ENCODE peak calls at places on chromosome 18, in four cellular contexts. F, L, X and I are unnamed samples.

GRCh38 chr18:43805646-43806194 is 528.4 kb upstream of the SYT4 start:
- DNase-seq in F (no peak), L (no peak), X (no peak), I (no peak)

GRCh38 chr18:69397096-69397495 is 3.6 kb upstream of the DOK6 start:
- DNase-seq in F (no peak), L (no peak), X (no peak), I (no peak)

GRCh38 chr18:36155960-36156757 is 26.5 kb downstream of the ELP2 start:
- DNase-seq in F (no peak), L (no peak), X (no peak), I (no peak)

GRCh38 chr18:67854340-67854739 is 337.8 kb upstream of the DSEL start:
- DNase-seq in F (no peak), L (no peak), X (no peak), I (no peak)

GRCh38 chr18:79452190-79452990 is 56.7 kb downstream of the NFATC1 start:
- DNase-seq in F (no peak), L (no peak), X (no peak), I (no peak)

GRCh38 chr18:78506031-78506461 is 473.6 kb upstream of the SALL3 start:
- DNase-seq in F (no peak), L (no peak), X (peak; percentile 12), I (no peak)

GRCh38 chr18:56709463-56709862 is 58.3 kb downstream of the WDR7 start:
- DNase-seq in F (peak; percentile 20), L (peak; percentile 46), X (peak; percentile 54), I (peak; percentile 22)

GRCh38 chr18:59493019-59493418 is 134.0 kb upstream of the LMAN1 start:
- DNase-seq in F (no peak), L (no peak), X (no peak), I (no peak)

GRCh38 chr18:79982736-79983135 is 5.6 kb downstream of the TXNL4A start:
- DNase-seq in F (no peak), L (no peak), X (no peak), I (peak; percentile 10)

DNA sequence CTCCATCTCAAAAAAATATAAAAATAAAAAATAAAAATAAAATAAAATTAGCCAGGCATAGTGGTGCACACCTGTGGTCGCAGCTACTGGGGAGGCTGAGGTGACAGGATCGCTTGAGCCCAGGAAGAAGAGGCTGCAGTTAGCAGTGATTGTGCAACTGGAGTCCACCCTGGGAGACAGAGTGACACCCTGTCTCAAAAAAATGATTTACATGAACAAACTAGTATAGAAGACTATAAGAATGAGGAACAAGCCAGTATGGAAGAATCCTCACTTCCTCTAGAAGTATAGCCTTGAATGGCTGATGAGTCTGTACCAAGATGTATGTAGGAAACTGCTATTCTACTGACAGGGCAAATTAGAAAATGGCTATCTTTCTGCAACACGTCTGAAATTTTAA is 10.9 kb downstream of the YES1 start:
- DNase-seq in F (no peak), L (no peak), X (no peak), I (no peak)
- TF ChIP-seq CEBPB in F (peak; percentile 90), L (no peak), X (peak; percentile 65), I (no peak)

GRCh38 chr18:26477828-26478466 is 70.4 kb downstream of the KCTD1 start:
- DNase-seq in F (no peak), L (no peak), X (no peak), I (peak; percentile 80)

GRCh38 chr18:26476697-26477096 is 71.7 kb downstream of the KCTD1 start:
- DNase-seq in F (no peak), L (no peak), X (no peak), I (no peak)

GRCh38 chr18:26480897-26481795 is 67.2 kb downstream of the KCTD1 start:
- DNase-seq in F (no peak), L (no peak), X (peak; percentile 5), I (peak; percentile 68)

GRCh38 chr18:26479686-26480079 is 68.7 kb downstream of the KCTD1 start:
- DNase-seq in F (no peak), L (no peak), X (no peak), I (no peak)

DNA sequence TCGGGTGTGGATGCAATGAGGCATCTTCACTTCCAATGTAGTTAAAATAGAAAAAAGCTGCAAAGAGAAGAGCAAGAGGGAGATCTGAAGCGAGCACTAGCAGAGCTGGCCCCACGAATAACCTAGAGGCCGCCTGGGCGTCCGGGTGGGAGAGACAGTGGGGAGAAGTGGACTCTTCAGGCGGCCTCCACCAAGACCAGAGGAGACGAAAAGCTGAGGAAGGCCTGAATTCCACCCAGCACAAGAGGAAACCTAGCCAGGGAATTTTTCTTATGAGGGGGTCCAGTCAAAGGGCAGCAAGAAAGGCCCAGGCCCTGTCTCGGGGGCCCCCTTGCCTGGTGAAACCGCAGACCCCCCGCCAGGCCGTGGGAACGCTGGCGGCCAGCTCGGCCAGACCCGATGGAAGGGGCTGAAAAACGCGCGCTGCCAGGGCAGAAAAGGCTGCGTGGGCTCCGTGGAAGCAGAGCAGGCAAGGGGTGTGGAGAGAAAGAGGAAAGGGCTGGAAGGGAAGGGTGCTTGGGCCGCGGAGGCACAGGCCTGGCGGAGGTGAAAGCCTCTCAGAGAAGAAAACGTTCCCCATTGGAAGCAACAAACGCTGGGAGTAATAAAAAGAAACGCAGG is 69.2 kb downstream of the KCTD1 start:
- DNase-seq in F (no peak), L (no peak), X (no peak), I (no peak)
- H3K27ac ChIP-seq in F (no peak overlapping the region), L (no peak overlapping the region), X (no peak overlapping the region), I (peak overlapping the region; percentile 98)

DNA sequence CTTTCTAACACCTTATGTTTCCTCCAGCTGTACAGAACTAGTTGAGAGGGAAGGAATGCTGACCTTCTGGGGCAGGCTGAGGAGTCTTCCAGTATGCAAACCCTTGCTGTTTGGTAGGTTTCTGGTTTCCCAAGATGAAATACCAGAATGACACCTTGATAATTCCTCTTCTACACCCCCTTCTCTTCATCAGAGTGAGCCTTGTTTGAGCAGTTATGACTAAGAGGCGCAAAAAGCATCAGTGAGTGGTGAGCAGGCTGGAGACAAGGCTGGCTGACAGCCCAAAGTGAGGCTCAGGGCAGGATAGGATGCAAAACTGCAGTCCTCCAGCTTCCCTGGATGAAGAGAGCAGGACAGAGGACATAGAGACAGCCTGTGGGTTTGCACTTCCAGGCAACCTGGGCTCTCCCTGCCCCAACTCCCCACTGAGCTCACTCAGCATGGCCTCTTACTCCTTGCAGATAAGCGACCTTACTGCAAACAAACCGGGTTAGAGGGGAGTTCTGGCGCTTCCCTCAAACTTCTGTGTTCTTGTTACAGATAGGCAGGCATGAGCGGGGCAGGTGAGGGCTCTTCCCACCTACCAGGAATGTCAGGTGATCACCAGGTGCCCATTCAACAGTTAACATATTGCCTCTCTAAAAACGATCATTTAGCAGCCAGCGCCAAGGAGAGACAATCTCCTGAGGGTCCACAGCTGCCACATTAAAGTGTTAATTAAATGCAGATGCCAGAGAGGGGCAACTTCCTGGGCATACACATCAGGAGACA is 5.4 kb downstream of the MPPE1 start:
- DNase-seq in F (no peak), L (no peak), X (no peak), I (no peak)
- TF ChIP-seq ESRRA in F (no peak), L (no peak), X (no peak), I (no peak)

GRCh38 chr18:24103622-24104021 is 35.2 kb upstream of the CABYR start:
- DNase-seq in F (no peak), L (no peak), X (no peak), I (no peak)
- TF ChIP-seq CEBPB in F (no peak), L (no peak), X (no peak), I (no peak)

GRCh38 chr18:9915291-9916066 is 1.7 kb downstream of the VAPA start:
- DNase-seq in F (no peak), L (no peak), X (no peak), I (no peak)

GRCh38 chr18:9916067-9916684 is 2.4 kb downstream of the VAPA start:
- DNase-seq in F (no peak), L (no peak), X (no peak), I (no peak)

GRCh38 chr18:9914584-9915290 is 921 bp downstream of the VAPA start:
- DNase-seq in F (no peak), L (no peak), X (peak; percentile 51), I (peak; percentile 76)

GRCh38 chr18:9918016-9918680 is 4.3 kb downstream of the VAPA start:
- DNase-seq in F (no peak), L (no peak), X (peak; percentile 56), I (peak; percentile 13)

GRCh38 chr18:9916814-9917213 is 3.0 kb downstream of the VAPA start:
- DNase-seq in F (no peak), L (no peak), X (no peak), I (no peak)
- H3K27ac ChIP-seq in F (peak overlapping the region; percentile 97), L (no peak overlapping the region), X (no peak overlapping the region), I (no peak overlapping the region)

GRCh38 chr18:48835119-48835518 is 115.6 kb downstream of the SMAD7 start:
- DNase-seq in F (no peak), L (no peak), X (no peak), I (no peak)

GRCh38 chr18:48833701-48834394 is 116.9 kb downstream of the SMAD7 start:
- DNase-seq in F (no peak), L (no peak), X (no peak), I (no peak)

GRCh38 chr18:48835745-48836191 is 115.0 kb downstream of the SMAD7 start:
- DNase-seq in F (no peak), L (no peak), X (no peak), I (no peak)

GRCh38 chr18:48832961-48833700 is 117.6 kb downstream of the SMAD7 start:
- DNase-seq in F (no peak), L (no peak), X (no peak), I (peak; percentile 19)

GRCh38 chr18:48834421-48835011 is 116.2 kb downstream of the SMAD7 start:
- DNase-seq in F (no peak), L (peak; percentile 81), X (no peak), I (peak; percentile 71)
- TF ChIP-seq ESRRA in F (no peak), L (no peak), X (no peak), I (no peak)

GRCh38 chr18:8947576-8947975 is 154.9 kb upstream of the NDUFV2 start:
- DNase-seq in F (no peak), L (no peak), X (no peak), I (no peak)
- TF ChIP-seq CEBPB in F (no peak), L (no peak), X (no peak), I (no peak)

GRCh38 chr18:34531110-34531509 is 179.0 kb upstream of the DTNA start:
- DNase-seq in F (no peak), L (no peak), X (no peak), I (no peak)

GRCh38 chr18:34528177-34528576 is 181.9 kb upstream of the DTNA start:
- DNase-seq in F (no peak), L (no peak), X (no peak), I (no peak)

DNA sequence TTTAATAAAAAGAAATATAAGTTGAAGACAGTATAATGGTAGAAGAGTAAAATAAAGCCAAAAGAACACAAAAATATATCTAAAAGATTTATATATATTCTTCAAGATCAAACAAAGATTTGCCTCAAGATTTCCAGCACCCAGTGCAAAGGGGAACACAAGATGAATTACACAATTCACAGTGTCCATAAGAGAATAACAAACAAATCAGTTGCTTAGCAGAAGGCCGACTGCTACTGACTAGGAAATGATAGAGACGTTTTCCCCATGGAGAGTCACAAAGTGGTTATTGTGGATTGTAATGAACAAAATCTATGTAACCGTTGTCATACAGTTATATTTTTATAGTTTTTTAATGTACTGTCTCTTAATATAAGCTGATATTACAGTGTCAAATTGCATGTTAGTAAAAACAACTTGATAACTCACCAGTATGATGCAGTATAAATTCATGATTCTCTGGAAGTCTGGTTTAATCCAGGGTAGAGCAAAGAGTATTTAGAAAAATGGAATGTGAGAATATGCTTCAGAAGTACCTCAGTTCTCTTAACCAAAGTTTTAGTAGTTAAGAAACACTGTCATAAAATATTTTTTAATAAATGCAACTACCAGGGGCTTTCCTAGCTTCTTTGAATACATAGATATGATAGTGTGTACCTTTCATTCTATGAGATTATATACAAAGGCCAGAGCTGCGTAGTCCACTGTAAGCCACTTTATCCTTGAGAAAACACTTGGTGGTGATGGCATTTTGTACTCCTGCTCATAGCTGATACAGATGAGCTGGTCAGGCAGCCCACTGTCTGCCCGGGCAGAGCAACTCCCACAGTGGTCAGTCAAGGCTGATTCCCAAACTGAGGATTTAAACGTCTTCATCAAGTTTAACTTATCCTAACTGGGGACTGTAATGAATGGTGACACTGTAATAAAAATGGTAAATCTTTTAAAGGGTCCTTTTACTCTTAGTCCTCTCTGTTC is 180.5 kb upstream of the DTNA start:
- DNase-seq in F (no peak), L (no peak), X (no peak), I (no peak)
- H3K27ac ChIP-seq in F (no peak overlapping the region), L (no peak overlapping the region), X (no peak overlapping the region), I (no peak overlapping the region)